ENCODE peak calls at places on chromosome 17, in four cellular contexts. V, Y, B and N are unnamed samples.

GRCh38 chr17:33927732-33928133 is 327.4 kb upstream of the CCL2 start:
- DNase-seq in V (no peak), Y (no peak), B (peak), N (no peak)

GRCh38 chr17:19010729-19011505 is 6.4 kb upstream of the FAM83G start:
- DNase-seq in V (no peak), Y (no peak), B (peak), N (no peak)

GRCh38 chr17:19009970-19010369 is 5.4 kb upstream of the FAM83G start:
- DNase-seq in V (no peak), Y (no peak), B (no peak), N (no peak)

GRCh38 chr17:61058066-61058465 is 341.6 kb upstream of the TBX2 start:
- DNase-seq in V (no peak), Y (no peak), B (no peak), N (no peak)

GRCh38 chr17:39261286-39261685 is 35.5 kb upstream of the STAC2 start:
- DNase-seq in V (no peak), Y (peak), B (no peak), N (no peak)

GRCh38 chr17:75260679-75261335 is 599 bp downstream of the GGA3 start:
- DNase-seq in V (no peak), Y (no peak), B (peak), N (no peak)

GRCh38 chr17:65487990-65488389 is 73.5 kb downstream of the AXIN2 start:
- DNase-seq in V (no peak), Y (no peak), B (no peak), N (no peak)

GRCh38 chr17:7444682-7445010 is 215 bp upstream of the CHRNB1 start:
- DNase-seq in V (no peak), Y (no peak), B (no peak), N (no peak)

GRCh38 chr17:50196826-50197225 is 4.6 kb downstream of the COL1A1 start:
- DNase-seq in V (no peak), Y (no peak), B (peak), N (no peak)

GRCh38 chr17:74386397-74386796 is 19.1 kb downstream of the GPR142 start:
- DNase-seq in V (peak), Y (no peak), B (peak), N (no peak)

GRCh38 chr17:58763263-58763662 is 7.6 kb downstream of the PPM1E start:
- DNase-seq in V (no peak), Y (no peak), B (no peak), N (no peak)

GRCh38 chr17:40518401-40519088 is 17.1 kb upstream of the TNS4 start:
- DNase-seq in V (no peak), Y (no peak), B (no peak), N (no peak)

GRCh38 chr17:75077490-75078096 is 10.2 kb upstream of the SLC16A5 start:
- DNase-seq in V (peak), Y (no peak), B (peak), N (no peak)

GRCh38 chr17:60297729-60298293 is 94.1 kb downstream of the USP32 start:
- DNase-seq in V (no peak), Y (no peak), B (no peak), N (no peak)

GRCh38 chr17:33642002-33642401 is 348.9 kb upstream of the ASIC2 start:
- DNase-seq in V (no peak), Y (no peak), B (no peak), N (no peak)

GRCh38 chr17:50577451-50577954 is 17.0 kb downstream of the CACNA1G start:
- DNase-seq in V (no peak), Y (no peak), B (no peak), N (no peak)

GRCh38 chr17:47222032-47222431 is 12.9 kb downstream of the MYL4 start:
- DNase-seq in V (no peak), Y (no peak), B (no peak), N (no peak)

GRCh38 chr17:39208893-39209292 is 8.8 kb downstream of the RPL19 start:
- DNase-seq in V (no peak), Y (no peak), B (no peak), N (no peak)

GRCh38 chr17:39699818-39700147 is at the start of gene ERBB2:
- DNase-seq in V (peak), Y (peak), B (peak), N (peak)

GRCh38 chr17:4559851-4560820 is at the start of gene GGT6:
- DNase-seq in V (no peak), Y (no peak), B (no peak), N (no peak)

GRCh38 chr17:4557626-4558310 is 2.6 kb upstream of the MYBBP1A start:
- DNase-seq in V (no peak), Y (no peak), B (no peak), N (no peak)

GRCh38 chr17:4558311-4558972 is 1.9 kb downstream of the GGT6 start:
- DNase-seq in V (no peak), Y (no peak), B (no peak), N (no peak)

GRCh38 chr17:4560837-4561241 is 462 bp upstream of the GGT6 start:
- DNase-seq in V (no peak), Y (no peak), B (peak), N (no peak)

DNA sequence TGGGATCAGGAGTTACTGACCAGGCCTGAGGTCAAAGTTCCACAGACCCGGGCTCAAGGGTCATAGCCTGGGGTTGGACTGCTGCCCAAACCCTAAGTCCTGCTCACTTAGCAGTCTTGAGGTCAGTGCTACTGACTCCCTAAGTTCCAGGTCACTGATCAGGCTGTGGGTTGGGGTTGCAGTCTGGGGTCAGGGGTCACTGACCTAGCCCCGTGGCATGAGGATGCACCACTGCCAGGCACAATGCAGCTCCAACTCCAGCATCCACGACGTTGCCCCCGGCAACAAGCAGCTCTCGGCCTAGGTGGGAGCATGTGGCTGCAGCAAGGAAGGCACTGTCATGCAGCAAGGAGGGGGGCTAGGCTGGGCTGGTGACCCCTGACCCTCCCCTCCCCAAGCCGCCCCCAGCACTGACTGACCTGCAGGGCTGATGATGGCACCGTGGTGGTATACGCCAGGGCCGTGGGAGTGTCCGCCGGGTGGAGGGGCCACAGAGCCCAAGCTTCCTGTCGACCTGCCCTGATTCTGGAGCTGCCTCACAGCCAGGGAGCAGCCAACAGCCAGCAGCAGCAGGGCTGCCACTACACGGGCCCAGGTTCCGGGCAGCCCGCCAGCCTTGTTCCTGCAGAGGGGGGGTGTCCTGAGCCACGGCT is 1.1 kb downstream of the GGT6 start:
- DNase-seq in V (no peak), Y (no peak), B (no peak), N (no peak)
- TF ChIP-seq CTCF in V (no peak), Y (no peak), B (no peak), N (no peak)

GRCh38 chr17:56593741-56594527 is 435 bp downstream of the NOG start:
- DNase-seq in V (peak), Y (peak), B (peak), N (peak)

GRCh38 chr17:56595831-56596740 is 2.6 kb downstream of the NOG start:
- DNase-seq in V (no peak), Y (peak), B (no peak), N (peak)

GRCh38 chr17:56594528-56595418 is 1.3 kb downstream of the NOG start:
- DNase-seq in V (no peak), Y (peak), B (no peak), N (peak)

GRCh38 chr17:56593073-56593740 is at the start of gene NOG:
- DNase-seq in V (peak), Y (peak), B (peak), N (peak)

DNA sequence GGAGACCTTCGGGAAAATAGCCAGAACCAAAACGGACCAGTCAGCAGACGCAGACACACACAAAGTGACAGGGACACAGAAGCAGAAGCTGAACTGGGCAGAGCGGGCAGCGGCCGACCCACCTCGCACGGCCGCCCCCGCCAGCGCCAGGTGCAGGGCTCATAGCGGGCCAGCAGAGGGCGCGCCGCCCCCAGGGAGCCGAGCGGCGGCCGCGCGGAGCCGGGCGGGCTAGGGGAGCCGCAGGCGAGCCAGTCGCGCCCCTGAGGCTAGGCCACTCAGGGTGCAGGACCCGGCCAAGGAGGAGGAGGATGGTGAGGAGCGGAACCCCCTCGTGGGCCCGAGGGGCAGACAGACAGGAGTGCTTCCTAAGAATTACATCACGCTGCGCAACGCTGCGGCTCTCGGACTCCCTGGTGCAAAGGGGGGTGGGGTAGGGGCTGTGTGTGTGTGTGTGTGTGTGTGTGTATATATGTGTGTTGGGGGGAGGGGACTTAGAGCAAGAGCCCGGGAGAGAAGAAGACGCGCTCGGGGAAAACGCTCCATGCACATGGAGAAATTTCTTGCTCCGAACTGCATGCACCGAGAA is 919 bp upstream of the NOG start:
- DNase-seq in V (peak), Y (peak), B (peak), N (peak)
- TF ChIP-seq CTCF in V (peak), Y (peak), B (peak), N (peak)

DNA sequence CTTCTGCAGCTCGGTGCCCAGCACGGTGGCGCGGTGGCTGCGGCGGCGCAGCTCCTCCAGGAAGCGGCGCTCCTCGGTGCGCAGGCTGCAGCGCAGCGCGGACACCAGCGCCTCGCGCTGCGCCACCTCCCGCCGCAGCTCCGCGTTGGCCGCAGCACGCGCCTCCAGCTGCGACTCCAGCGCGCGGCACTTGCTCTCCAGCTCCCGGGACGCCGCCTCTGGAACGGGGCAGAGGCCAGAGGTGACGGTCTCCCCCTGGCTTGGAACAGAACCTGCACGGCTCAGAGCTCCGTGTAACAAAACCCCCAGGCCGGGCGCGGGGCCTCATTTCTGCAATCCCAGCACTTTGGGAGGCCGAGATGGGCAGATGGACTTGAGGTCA is 13.2 kb upstream of the CLUH start:
- DNase-seq in V (peak), Y (peak), B (peak), N (peak)
- TF ChIP-seq CTCF in V (peak), Y (no peak), B (no peak), N (peak)

DNA sequence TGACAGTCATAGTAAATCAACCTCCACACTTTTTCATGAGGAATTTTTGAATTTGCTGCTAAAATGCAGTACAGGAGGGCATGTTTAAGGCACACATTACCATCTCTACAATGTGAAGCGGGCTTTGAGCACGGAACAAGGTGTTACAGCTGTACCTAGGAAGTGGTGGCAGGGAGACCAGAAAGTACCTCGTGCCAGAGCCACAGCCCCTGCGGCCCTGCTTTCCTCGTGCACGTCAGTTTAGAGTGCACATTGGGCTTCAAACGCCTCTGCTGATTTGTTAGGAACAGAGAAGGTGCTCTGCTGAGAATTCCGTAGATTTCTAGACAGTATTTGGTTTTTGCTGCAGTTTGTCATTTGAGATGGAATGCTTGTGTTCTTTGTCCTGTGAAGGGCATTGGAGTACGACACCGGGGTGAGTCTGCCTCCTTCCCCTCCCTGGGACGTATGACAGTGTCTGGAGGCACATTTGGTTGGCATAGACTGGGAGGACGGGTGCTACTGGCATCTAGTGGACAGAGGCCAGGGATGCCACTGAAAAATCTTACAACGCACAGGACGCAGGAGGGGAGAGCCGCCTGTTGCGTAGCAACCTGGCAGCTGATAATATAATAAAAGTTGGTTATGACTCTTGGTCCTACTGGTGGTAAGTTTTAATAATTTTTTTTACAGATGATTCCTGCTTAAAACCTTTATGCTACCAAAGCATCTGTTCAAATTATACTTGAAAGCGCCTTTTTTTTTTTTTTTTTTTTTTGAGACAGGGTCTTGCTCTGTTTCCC is 9.1 kb downstream of the FOXK2 start:
- DNase-seq in V (peak), Y (no peak), B (no peak), N (no peak)
- TF ChIP-seq CTCF in V (peak), Y (no peak), B (peak), N (peak)

GRCh38 chr17:44149750-44150329 is 8.1 kb downstream of the HROB start:
- DNase-seq in V (no peak), Y (no peak), B (no peak), N (no peak)

GRCh38 chr17:44155488-44155887 is 13.8 kb downstream of the HROB start:
- DNase-seq in V (no peak), Y (no peak), B (no peak), N (no peak)

GRCh38 chr17:44147812-44148211 is 6.1 kb downstream of the HROB start:
- DNase-seq in V (peak), Y (no peak), B (no peak), N (no peak)

GRCh38 chr17:44152875-44153274 is 11.1 kb downstream of the HROB start:
- DNase-seq in V (no peak), Y (no peak), B (no peak), N (no peak)
- TF ChIP-seq CTCF in V (no peak), Y (no peak), B (no peak), N (no peak)

GRCh38 chr17:2368383-2368782 is 31.1 kb downstream of the SGSM2 start:
- DNase-seq in V (no peak), Y (no peak), B (no peak), N (no peak)

GRCh38 chr17:2369039-2369438 is 31.7 kb downstream of the SGSM2 start:
- DNase-seq in V (no peak), Y (no peak), B (no peak), N (no peak)

GRCh38 chr17:2364132-2365116 is 27.1 kb downstream of the SGSM2 start:
- DNase-seq in V (peak), Y (no peak), B (no peak), N (no peak)

GRCh38 chr17:2365132-2365531 is 27.8 kb downstream of the SGSM2 start:
- DNase-seq in V (no peak), Y (no peak), B (no peak), N (no peak)

GRCh38 chr17:2366747-2367494 is 29.6 kb downstream of the SGSM2 start:
- DNase-seq in V (no peak), Y (peak), B (no peak), N (peak)
- TF ChIP-seq CTCF in V (no peak), Y (peak), B (peak), N (peak)

GRCh38 chr17:29143894-29144293 is 36.3 kb downstream of the MYO18A start:
- DNase-seq in V (no peak), Y (peak), B (no peak), N (peak)
- TF ChIP-seq CTCF in V (peak), Y (peak), B (peak), N (peak)

GRCh38 chr17:9162275-9162985 is 141.1 kb downstream of the NTN1 start:
- DNase-seq in V (no peak), Y (no peak), B (no peak), N (peak)
- TF ChIP-seq CTCF in V (no peak), Y (peak), B (no peak), N (peak)